ENCODE peak calls at places on chromosomes 13 and 19, in nine cellular contexts. T, A, X, Q, N, S, U, O and Z are unnamed samples.

GRCh38 chr19:41699231-41699967 is 9.0 kb upstream of the CEACAM5 start:
- DNase-seq in T (no peak), A (peak; percentile 21), X (no peak), Q (no peak), N (peak; percentile 58), S (no peak), U (no peak), O (no peak), Z (peak; percentile 36)

GRCh38 chr13:39641645-39642044 is 13.8 kb upstream of the COG6 start:
- DNase-seq in T (no peak), A (no peak), X (no peak), Q (no peak), N (no peak), S (no peak), U (no peak), O (no peak), Z (no peak)

GRCh38 chr19:17948474-17948966 is 15.7 kb downstream of the CCDC124 start:
- DNase-seq in T (no peak), A (no peak), X (no peak), Q (no peak), N (no peak), S (no peak), U (no peak), O (no peak), Z (no peak)

GRCh38 chr19:41999071-41999877 is 5.2 kb upstream of the ATP1A3 start:
- DNase-seq in T (no peak), A (no peak), X (no peak), Q (peak; percentile 80), N (peak; percentile 54), S (no peak), U (no peak), O (no peak), Z (no peak)

GRCh38 chr19:9362905-9363304 is at the start of gene ZNF177:
- DNase-seq in T (no peak), A (no peak), X (peak; percentile 28), Q (peak; percentile 68), N (no peak), S (no peak), U (no peak), O (no peak), Z (no peak)

GRCh38 chr19:49335071-49335783 is at the start of gene CD37:
- DNase-seq in T (no peak), A (peak; percentile 33), X (peak; percentile 60), Q (no peak), N (no peak), S (no peak), U (no peak), O (no peak), Z (peak; percentile 37)

GRCh38 chr19:10006335-10006708 is 4.0 kb downstream of the COL5A3 start:
- DNase-seq in T (no peak), A (no peak), X (no peak), Q (peak; percentile 44), N (no peak), S (no peak), U (peak; percentile 77), O (no peak), Z (peak; percentile 36)

GRCh38 chr13:106418556-106418955 is 116.9 kb downstream of the EFNB2 start:
- DNase-seq in T (no peak), A (no peak), X (no peak), Q (no peak), N (no peak), S (no peak), U (no peak), O (no peak), Z (no peak)

GRCh38 chr19:1468274-1469199 is 10.5 kb downstream of the C19orf25 start:
- DNase-seq in T (no peak), A (no peak), X (no peak), Q (peak; percentile 87), N (peak; percentile 60), S (no peak), U (peak; percentile 43), O (no peak), Z (no peak)

GRCh38 chr19:47444388-47444821 is 25.1 kb upstream of the MEIS3 start:
- DNase-seq in T (no peak), A (no peak), X (peak; percentile 58), Q (peak; percentile 69), N (no peak), S (no peak), U (no peak), O (no peak), Z (no peak)

GRCh38 chr19:15913830-15914229 is 16.0 kb upstream of the CYP4F2 start:
- DNase-seq in T (no peak), A (no peak), X (no peak), Q (no peak), N (no peak), S (peak; percentile 39), U (no peak), O (no peak), Z (no peak)

GRCh38 chr13:40571338-40571737 is 95.1 kb downstream of the FOXO1 start:
- DNase-seq in T (no peak), A (no peak), X (no peak), Q (no peak), N (no peak), S (no peak), U (no peak), O (no peak), Z (no peak)

GRCh38 chr19:4633140-4633967 is 6.0 kb upstream of the TNFAIP8L1 start:
- DNase-seq in T (no peak), A (peak; percentile 67), X (peak; percentile 83), Q (no peak), N (peak; percentile 82), S (no peak), U (no peak), O (peak; percentile 16), Z (peak; percentile 61)

GRCh38 chr19:12994701-12995595 is at the start of gene NFIX:
- DNase-seq in T (peak; percentile 63), A (peak; percentile 78), X (peak; percentile 73), Q (peak; percentile 95), N (no peak), S (peak; percentile 80), U (peak; percentile 85), O (no peak), Z (peak; percentile 70)

GRCh38 chr13:25225970-25226369 is 53.9 kb upstream of the AMER2 start:
- DNase-seq in T (no peak), A (no peak), X (no peak), Q (no peak), N (no peak), S (peak; percentile 4), U (no peak), O (no peak), Z (no peak)

GRCh38 chr13:40247845-40248244 is 418.6 kb downstream of the FOXO1 start:
- DNase-seq in T (no peak), A (no peak), X (no peak), Q (no peak), N (no peak), S (no peak), U (no peak), O (no peak), Z (no peak)

GRCh38 chr19:50649433-50650391 is at the start of gene C19orf81:
- DNase-seq in T (no peak), A (no peak), X (peak; percentile 70), Q (no peak), N (peak; percentile 72), S (no peak), U (no peak), O (no peak), Z (no peak)

DNA sequence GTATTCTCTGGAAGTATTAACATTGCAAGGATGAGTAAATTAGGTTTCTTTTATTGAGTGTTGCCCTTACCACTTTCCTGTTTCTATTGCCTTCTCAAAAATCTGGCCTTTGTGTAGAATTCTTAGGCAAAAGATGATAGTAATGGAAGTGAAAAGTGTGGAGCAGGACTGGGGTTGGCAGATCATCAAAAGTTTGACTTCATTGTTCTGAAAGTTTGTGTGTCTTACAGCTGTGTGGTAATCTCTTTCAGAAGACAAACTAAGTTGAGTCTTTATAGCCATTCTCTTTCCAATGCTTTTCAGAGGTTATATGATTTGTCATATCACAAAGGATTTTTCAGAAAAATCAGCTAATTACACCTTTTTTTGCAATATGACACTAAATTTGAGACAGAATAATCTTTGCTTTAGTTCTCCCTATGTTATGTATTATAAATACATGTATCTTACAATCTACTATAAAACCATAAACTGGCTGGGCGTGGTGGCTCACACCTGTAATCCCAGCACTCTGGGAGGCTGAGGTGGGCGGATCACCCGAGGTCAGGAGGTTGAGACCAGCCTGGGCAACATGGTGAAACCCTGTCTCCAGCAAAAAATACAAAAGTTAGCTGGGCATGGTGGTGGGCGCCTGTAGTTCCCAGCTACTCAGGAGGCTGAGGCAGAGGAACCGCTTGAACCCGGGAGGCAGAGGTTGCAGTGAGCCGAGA is 8.7 kb upstream of the KCNRG start:
- DNase-seq in T (no peak), A (no peak), X (no peak), Q (no peak), N (no peak), S (no peak), U (no peak), O (no peak), Z (peak; percentile 78)
- TF ChIP-seq EP300 in T (no peak), A (no peak), X (no peak), Q (no peak), N (no peak), S (no peak), U (no peak), O (no peak), Z (no peak)

DNA sequence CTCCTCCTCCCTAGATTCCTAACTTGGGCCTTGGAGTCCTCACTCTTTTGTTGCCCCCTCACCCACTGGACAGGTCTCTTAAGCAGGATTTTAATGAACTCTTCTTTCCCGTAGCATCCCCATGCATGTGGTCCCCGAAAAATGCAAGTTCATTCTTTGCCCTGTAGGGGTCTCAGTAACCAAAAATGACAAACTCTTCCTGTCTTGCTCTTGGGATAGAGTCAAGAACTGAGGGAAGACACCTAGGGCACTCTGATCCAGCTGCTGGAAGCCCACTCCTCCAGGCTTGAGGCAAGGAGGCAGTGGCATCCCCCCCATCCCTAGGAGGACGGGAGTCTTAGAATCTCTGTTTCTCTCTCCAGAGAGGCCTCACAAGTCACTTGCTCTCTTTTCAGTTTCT is 987.0 kb downstream of the DIAPH3 start:
- DNase-seq in T (no peak), A (no peak), X (peak; percentile 6), Q (no peak), N (peak; percentile 5), S (no peak), U (no peak), O (no peak), Z (no peak)
- TF ChIP-seq CTCF in T (no peak), A (peak; percentile 7), X (peak; percentile 13), Q (no peak), N (no peak), S (no peak), U (no peak), O (peak; percentile 5), Z (no peak)

DNA sequence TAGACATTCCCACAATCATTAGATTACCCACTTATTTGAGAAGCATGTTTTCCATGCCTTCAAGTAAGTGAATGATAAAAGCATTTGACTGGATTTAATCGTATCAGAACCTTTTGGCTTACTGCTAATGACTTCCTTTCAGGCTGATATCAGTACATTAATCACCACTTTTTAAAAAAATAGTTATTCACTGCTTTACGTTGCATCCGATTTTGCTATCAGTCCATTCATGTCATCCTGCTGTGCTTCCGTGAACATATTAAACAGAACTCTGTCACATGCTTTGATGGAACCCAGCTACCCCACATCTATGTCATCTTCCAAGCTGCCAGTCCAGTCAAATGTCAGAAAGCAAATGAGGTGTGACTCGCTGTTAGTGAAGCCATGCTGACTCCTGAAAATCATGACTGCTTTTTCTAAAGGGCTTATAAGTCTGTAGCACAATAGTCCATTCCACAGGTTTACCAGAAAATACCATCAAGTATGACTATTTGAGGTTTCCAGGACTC is 440.9 kb downstream of the IRS2 start:
- DNase-seq in T (no peak), A (no peak), X (no peak), Q (no peak), N (no peak), S (no peak), U (no peak), O (no peak), Z (no peak)
- H3K27ac ChIP-seq in T (no peak overlapping the region), A (no peak overlapping the region), X (no peak overlapping the region), Q (no peak overlapping the region), N (peak overlapping the region; percentile 76), S (no peak overlapping the region), U (no peak overlapping the region), O (no peak overlapping the region), Z (no peak overlapping the region)

GRCh38 chr13:111429064-111429558 is 108.7 kb downstream of the TEX29 start:
- DNase-seq in T (no peak), A (no peak), X (peak; percentile 31), Q (peak; percentile 69), N (peak; percentile 29), S (no peak), U (no peak), O (no peak), Z (peak; percentile 43)
- TF ChIP-seq EP300 in T (no peak), A (no peak), X (no peak), Q (no peak), N (no peak), S (no peak), U (no peak), O (no peak), Z (no peak)